ENCODE peak calls at places on chromosomes 5 and 9, in five cellular contexts. D is neuronal stem cell, I is AG04450, U is stomach, R is fibroblast of lung. V is an unnamed sample. For H3K27me3, the result is how much of the 10 kb centered on the place peaks cover.

GRCh38 chr5:10789726-10790125 is 28.7 kb upstream of the DAP start:
- DNase-seq in I (no peak), D (no peak), R (no peak), U (no peak), V (no peak)

GRCh38 chr5:58264276-58264675 is 195.6 kb downstream of the PLK2 start:
- DNase-seq in I (no peak), R (no peak), U (no peak), D (no peak), V (no peak)

GRCh38 chr5:82162568-82162967 is 115.6 kb downstream of the RPS23 start:
- DNase-seq in D (no peak), U (no peak), R (no peak), I (no peak), V (no peak)

GRCh38 chr5:20678814-20679298 is 690.9 kb upstream of the CDH18 start:
- DNase-seq in R (peak), U (no peak), D (no peak), I (peak), V (no peak)

GRCh38 chr9:85249313-85249621 is 492.5 kb downstream of the AGTPBP1 start:
- DNase-seq in R (no peak), U (no peak), I (no peak), D (no peak), V (no peak)

GRCh38 chr9:76605271-76605670 is 146.3 kb downstream of the GCNT1 start:
- DNase-seq in D (no peak), R (no peak), U (no peak), I (no peak), V (no peak)

GRCh38 chr5:58545912-58546311 is 37.0 kb upstream of the RAB3C start:
- DNase-seq in I (no peak), R (no peak), D (no peak), U (no peak), V (no peak)

GRCh38 chr5:139646912-139647391 is 1.2 kb upstream of the CXXC5 start:
- DNase-seq in R (no peak), I (no peak), U (no peak), D (no peak), V (peak)

GRCh38 chr9:137082925-137083290 is 3.9 kb upstream of the MAN1B1 start:
- DNase-seq in I (no peak), U (no peak), R (no peak), D (no peak), V (no peak)

GRCh38 chr5:119288364-119289047 is 67.3 kb upstream of the TNFAIP8 start:
- DNase-seq in U (no peak), D (no peak), R (peak), I (no peak), V (no peak)

GRCh38 chr5:132557425-132557805 is 638 bp downstream of the RAD50 start:
- DNase-seq in I (no peak), D (no peak), U (peak), R (peak), V (peak)

GRCh38 chr5:160169326-160169725 is 50.1 kb upstream of the PWWP2A start:
- DNase-seq in I (peak), R (peak), U (no peak), D (no peak), V (no peak)

GRCh38 chr9:96436063-96436455 is 13.9 kb upstream of the HABP4 start:
- DNase-seq in R (no peak), I (no peak), U (no peak), D (no peak), V (no peak)

GRCh38 chr9:96440671-96441199 is 9.2 kb upstream of the HABP4 start:
- DNase-seq in I (no peak), U (no peak), R (no peak), D (no peak), V (no peak)

GRCh38 chr9:96437454-96437853 is 12.5 kb upstream of the HABP4 start:
- DNase-seq in D (no peak), U (no peak), R (no peak), I (no peak), V (no peak)

GRCh38 chr9:96435345-96435744 is 14.6 kb upstream of the HABP4 start:
- DNase-seq in R (no peak), U (no peak), D (no peak), I (no peak), V (no peak)

GRCh38 chr9:96436456-96437126 is 13.4 kb upstream of the HABP4 start:
- DNase-seq in R (no peak), I (no peak), U (no peak), D (no peak), V (no peak)
- H3K4me3 ChIP-seq in R (no peak), I (no peak), U (no peak), D (no peak), V (no peak)

DNA sequence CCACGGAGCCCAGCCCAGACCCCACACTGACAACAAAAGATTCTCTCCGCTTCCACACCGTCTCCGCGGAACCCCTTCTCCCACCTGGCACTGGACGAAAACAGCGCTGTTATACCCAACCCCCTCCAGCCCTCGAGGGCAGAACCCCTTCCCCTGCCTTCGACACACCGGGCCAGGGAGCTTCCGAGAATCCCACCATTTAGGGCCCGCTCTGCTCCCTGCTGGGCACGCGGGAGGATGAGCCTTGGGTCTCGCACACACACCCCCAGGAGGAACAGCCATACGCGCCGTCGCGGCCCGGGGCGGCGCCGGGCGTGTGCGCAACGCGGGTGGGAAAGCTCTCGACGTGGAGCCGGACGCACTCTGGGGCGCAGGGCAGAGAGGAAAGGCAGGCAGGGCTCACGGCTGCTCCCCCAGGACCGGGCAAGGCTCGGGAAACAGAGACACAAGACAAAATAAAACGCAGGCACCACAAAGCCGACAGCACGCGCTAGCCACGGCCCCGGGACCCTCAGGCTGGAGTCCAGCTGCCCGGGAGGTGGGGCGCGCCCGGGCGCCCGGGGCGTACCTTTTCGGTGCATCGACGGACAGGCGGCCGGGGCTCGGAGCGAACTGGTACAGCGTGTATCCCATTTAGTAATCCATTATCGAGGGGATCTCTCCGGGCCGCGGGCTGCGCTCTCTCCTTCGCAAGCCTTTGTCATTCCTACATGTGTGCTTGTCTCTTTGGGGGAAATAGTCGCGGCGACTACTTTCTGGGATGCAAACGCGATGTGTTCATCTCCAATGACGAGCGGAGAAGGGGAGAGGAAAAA is 799 bp downstream of the SEMA6A start:
- DNase-seq in D (peak), I (no peak), U (no peak), R (peak), V (peak)
- H3K27me3 ChIP-seq in D (under half), I (half or more), U (half or more), R (under half), V (under half)

DNA sequence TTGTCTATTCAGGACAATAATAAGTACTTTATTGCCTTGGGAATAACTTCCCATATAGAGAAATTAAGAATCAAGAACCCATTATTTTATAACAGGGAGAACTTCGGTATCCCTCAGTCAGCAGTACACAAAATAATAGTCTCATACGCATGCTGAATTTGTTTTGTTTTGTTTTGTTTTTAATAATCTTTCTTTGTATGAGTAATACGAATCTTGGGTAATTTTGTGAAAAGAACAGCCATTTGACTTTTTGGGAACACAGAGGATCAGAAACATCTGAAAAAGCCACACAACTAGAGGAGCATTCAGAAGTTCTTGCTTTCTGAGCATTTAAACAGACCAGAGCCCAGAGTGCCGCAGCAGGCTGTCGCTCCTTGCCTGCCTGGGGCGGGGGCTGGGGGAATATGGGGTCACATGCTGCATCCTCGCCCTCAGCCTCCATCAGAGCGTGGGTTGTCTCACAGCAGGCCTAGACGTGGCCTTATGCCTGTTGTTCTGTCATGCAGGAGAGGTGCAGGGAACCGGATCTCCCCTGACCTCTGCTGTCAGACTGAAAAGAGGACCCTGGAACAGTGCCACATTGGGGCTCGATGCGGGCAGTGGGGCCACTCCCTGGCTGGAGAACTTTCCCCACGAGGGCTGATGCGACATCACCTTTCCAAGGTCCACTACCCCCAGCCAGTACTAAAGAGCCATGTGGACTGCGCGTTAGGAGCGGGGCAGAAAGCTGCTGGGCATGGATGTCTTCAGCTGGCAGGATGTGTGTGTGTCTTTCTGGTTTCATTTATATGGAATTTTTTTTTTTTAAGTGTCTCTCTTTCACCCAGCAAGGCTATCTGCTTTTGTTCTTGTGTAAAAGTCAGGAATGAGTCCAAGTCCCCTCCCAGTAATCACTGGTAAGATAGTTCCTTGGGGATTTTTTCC is 133.4 kb upstream of the OTULINL start:
- DNase-seq in U (no peak), D (no peak), I (no peak), R (peak), V (no peak)
- H3K4me3 ChIP-seq in U (no peak), D (no peak), I (no peak), R (no peak), V (no peak)

GRCh38 chr5:171093598-171093997 is 215.4 kb upstream of the TLX3 start:
- DNase-seq in U (no peak), I (no peak), D (no peak), R (no peak), V (no peak)
- H3K27me3 ChIP-seq in U (under half), I (under half), D (under half), R (under half), V (under half)

GRCh38 chr9:89317282-89317681 is 1.0 kb upstream of the SECISBP2 start:
- DNase-seq in R (no peak), U (no peak), I (no peak), D (no peak), V (no peak)

GRCh38 chr9:89315482-89315881 is 2.8 kb upstream of the SECISBP2 start:
- DNase-seq in U (no peak), R (no peak), I (no peak), D (no peak), V (no peak)

GRCh38 chr9:89313842-89314241 is 2.8 kb downstream of the CKS2 start:
- DNase-seq in U (no peak), I (no peak), D (no peak), R (no peak), V (no peak)

GRCh38 chr9:89312154-89312616 is 1.2 kb downstream of the CKS2 start:
- DNase-seq in U (no peak), I (no peak), R (peak), D (no peak), V (no peak)

DNA sequence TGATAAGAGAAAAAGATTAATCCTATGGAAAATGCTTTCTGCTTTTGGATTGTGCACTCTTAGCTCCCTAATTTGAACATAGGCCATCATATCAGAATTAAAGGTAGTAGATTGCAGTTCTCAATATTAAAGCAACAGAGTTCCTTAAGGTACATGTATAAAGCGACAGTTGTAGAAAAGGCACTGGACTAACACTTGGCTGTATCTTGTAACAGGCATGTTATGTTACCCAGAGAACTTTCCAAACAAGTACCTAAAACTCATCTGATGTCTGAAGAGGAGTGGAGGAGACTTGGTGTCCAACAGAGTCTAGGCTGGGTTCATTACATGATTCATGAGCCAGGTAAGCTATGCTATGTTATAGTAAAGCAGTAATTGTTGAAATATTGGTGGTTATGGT is 3.3 kb upstream of the SECISBP2 start:
- DNase-seq in I (no peak), U (no peak), R (no peak), D (no peak), V (no peak)
- H3K4me3 ChIP-seq in I (peak), U (no peak), R (peak), D (no peak), V (no peak)

V was measured in aorta.